ENCODE peak calls at places on chromosome 2, in eight cellular contexts. One of them, this sample, is unnamed.

GRCh38 chr2:96527990-96528679 is 8.4 kb upstream of the ARID5A start:
- DNase-seq in activated CD8-positive, alpha-beta memory T cell treated with anti-CD3 and anti-CD28 coated beads for 48 hours: no peak
- DNase-seq in AG09319: no peak
- DNase-seq in right cardiac atrium: peak
- DNase-seq in cardiac fibroblast: peak
- DNase-seq in left ventricle myocardium inferior: peak
- DNase-seq in K562: no peak
- DNase-seq in GM12865: peak
- DNase-seq in this sample: peak

GRCh38 chr2:100730290-100730868 is 89.6 kb upstream of the NPAS2 start:
- DNase-seq in K562: peak
- DNase-seq in AG09319: peak
- DNase-seq in activated CD8-positive, alpha-beta memory T cell treated with anti-CD3 and anti-CD28 coated beads for 48 hours: no peak
- DNase-seq in right cardiac atrium: peak
- DNase-seq in left ventricle myocardium inferior: peak
- DNase-seq in cardiac fibroblast: peak
- DNase-seq in GM12865: peak
- DNase-seq in this sample: peak

GRCh38 chr2:128437181-128437520 is 118.5 kb upstream of the HS6ST1 start:
- DNase-seq in K562: no peak
- DNase-seq in GM12865: no peak
- DNase-seq in right cardiac atrium: no peak
- DNase-seq in cardiac fibroblast: no peak
- DNase-seq in left ventricle myocardium inferior: no peak
- DNase-seq in activated CD8-positive, alpha-beta memory T cell treated with anti-CD3 and anti-CD28 coated beads for 48 hours: no peak
- DNase-seq in AG09319: no peak
- DNase-seq in this sample: no peak

GRCh38 chr2:156803243-156803642 is 367.1 kb downstream of the GPD2 start:
- DNase-seq in K562: no peak
- DNase-seq in activated CD8-positive, alpha-beta memory T cell treated with anti-CD3 and anti-CD28 coated beads for 48 hours: no peak
- DNase-seq in left ventricle myocardium inferior: no peak
- DNase-seq in right cardiac atrium: peak
- DNase-seq in AG09319: no peak
- DNase-seq in GM12865: no peak
- DNase-seq in cardiac fibroblast: no peak
- DNase-seq in this sample: no peak

GRCh38 chr2:20137884-20138283 is 86.5 kb upstream of the LAPTM4A start:
- DNase-seq in cardiac fibroblast: no peak
- DNase-seq in right cardiac atrium: no peak
- DNase-seq in GM12865: no peak
- DNase-seq in AG09319: no peak
- DNase-seq in K562: no peak
- DNase-seq in activated CD8-positive, alpha-beta memory T cell treated with anti-CD3 and anti-CD28 coated beads for 48 hours: no peak
- DNase-seq in left ventricle myocardium inferior: no peak
- DNase-seq in this sample: no peak

GRCh38 chr2:172974762-172975161 is 100.9 kb upstream of the MAP3K20 start:
- DNase-seq in right cardiac atrium: no peak
- DNase-seq in left ventricle myocardium inferior: no peak
- DNase-seq in activated CD8-positive, alpha-beta memory T cell treated with anti-CD3 and anti-CD28 coated beads for 48 hours: no peak
- DNase-seq in cardiac fibroblast: no peak
- DNase-seq in GM12865: no peak
- DNase-seq in K562: no peak
- DNase-seq in AG09319: no peak
- DNase-seq in this sample: no peak

GRCh38 chr2:227472265-227473018 is 486 bp downstream of the AGFG1 start:
- DNase-seq in K562: peak
- DNase-seq in GM12865: peak
- DNase-seq in cardiac fibroblast: no peak
- DNase-seq in activated CD8-positive, alpha-beta memory T cell treated with anti-CD3 and anti-CD28 coated beads for 48 hours: no peak
- DNase-seq in AG09319: no peak
- DNase-seq in left ventricle myocardium inferior: peak
- DNase-seq in right cardiac atrium: peak
- DNase-seq in this sample: no peak

GRCh38 chr2:238119756-238120462 is 18.6 kb upstream of the KLHL30 start:
- DNase-seq in GM12865: peak
- DNase-seq in left ventricle myocardium inferior: peak
- DNase-seq in right cardiac atrium: peak
- DNase-seq in AG09319: no peak
- DNase-seq in activated CD8-positive, alpha-beta memory T cell treated with anti-CD3 and anti-CD28 coated beads for 48 hours: no peak
- DNase-seq in cardiac fibroblast: no peak
- DNase-seq in K562: no peak
- DNase-seq in this sample: no peak

GRCh38 chr2:203809084-203809521 is 58.5 kb upstream of the CTLA4 start:
- DNase-seq in cardiac fibroblast: peak
- DNase-seq in K562: no peak
- DNase-seq in right cardiac atrium: no peak
- DNase-seq in left ventricle myocardium inferior: no peak
- DNase-seq in activated CD8-positive, alpha-beta memory T cell treated with anti-CD3 and anti-CD28 coated beads for 48 hours: no peak
- DNase-seq in GM12865: no peak
- DNase-seq in AG09319: no peak
- DNase-seq in this sample: no peak

GRCh38 chr2:71938659-71939587 is 208.7 kb downstream of the CYP26B1 start:
- DNase-seq in GM12865: no peak
- DNase-seq in right cardiac atrium: no peak
- DNase-seq in AG09319: no peak
- DNase-seq in left ventricle myocardium inferior: no peak
- DNase-seq in K562: no peak
- DNase-seq in activated CD8-positive, alpha-beta memory T cell treated with anti-CD3 and anti-CD28 coated beads for 48 hours: no peak
- DNase-seq in cardiac fibroblast: no peak
- DNase-seq in this sample: no peak

GRCh38 chr2:130337735-130338325 is 4.9 kb upstream of the IMP4 start:
- DNase-seq in right cardiac atrium: no peak
- DNase-seq in cardiac fibroblast: peak
- DNase-seq in K562: peak
- DNase-seq in GM12865: no peak
- DNase-seq in left ventricle myocardium inferior: no peak
- DNase-seq in AG09319: peak
- DNase-seq in activated CD8-positive, alpha-beta memory T cell treated with anti-CD3 and anti-CD28 coated beads for 48 hours: no peak
- DNase-seq in this sample: no peak